ENCODE peak calls at places on chromosomes 2 and 18, in four cellular contexts. X, L, P and E are unnamed samples. For H3K4me1 and H3K36me3, the result is how much of the 10 kb centered on the place peaks cover.

GRCh38 chr2:97723156-97724072 is 10.0 kb downstream of the ZAP70 start:
- DNase-seq in P (no peak), L (no peak), X (no peak), E (no peak)

GRCh38 chr2:200795044-200795443 is 16.7 kb upstream of the BZW1 start:
- DNase-seq in L (no peak), P (no peak), X (peak), E (peak)

GRCh38 chr2:45622704-45623103 is 11.6 kb upstream of the SRBD1 start:
- DNase-seq in L (no peak), P (no peak), X (no peak), E (no peak)

GRCh38 chr2:25587361-25587760 is 86.0 kb downstream of the DTNB start:
- DNase-seq in X (no peak), P (no peak), L (peak), E (no peak)

GRCh38 chr2:19933351-19933981 is 31.7 kb upstream of the TTC32 start:
- DNase-seq in L (peak), P (no peak), X (no peak), E (no peak)

GRCh38 chr2:100592226-100592625 is 29.4 kb downstream of the PDCL3 start:
- DNase-seq in P (no peak), X (no peak), L (peak), E (no peak)

GRCh38 chr2:218387369-218388194 is 5.5 kb downstream of the SLC11A1 start:
- DNase-seq in L (peak), P (peak), X (no peak), E (peak)

GRCh38 chr2:70188460-70188859 is 2.4 kb downstream of the C2orf42 start:
- DNase-seq in X (no peak), P (no peak), L (no peak), E (no peak)

GRCh38 chr18:78722391-78722790 is 257.2 kb upstream of the SALL3 start:
- DNase-seq in X (no peak), L (no peak), P (no peak), E (no peak)

GRCh38 chr18:36284671-36285295 is 12.7 kb upstream of the FHOD3 start:
- DNase-seq in L (peak), P (peak), X (peak), E (peak)

GRCh38 chr2:236928353-236929153 is 157.1 kb upstream of the COPS8 start:
- DNase-seq in X (no peak), L (no peak), P (no peak), E (no peak)

GRCh38 chr2:174836345-174836999 is 72.2 kb upstream of the CHRNA1 start:
- DNase-seq in P (no peak), X (peak), L (peak), E (no peak)

GRCh38 chr2:183995632-183996031 is 602.7 kb upstream of the ZNF804A start:
- DNase-seq in X (no peak), L (no peak), P (no peak), E (no peak)

GRCh38 chr2:213151437-213152064 is at the start of gene IKZF2:
- DNase-seq in X (peak), L (peak), P (peak), E (peak)

GRCh38 chr18:60329131-60329530 is 43.4 kb downstream of the MC4R start:
- DNase-seq in L (no peak), X (no peak), P (no peak), E (no peak)

GRCh38 chr2:159226059-159226461 is 60.4 kb downstream of the WDSUB1 start:
- DNase-seq in X (no peak), L (peak), P (no peak), E (no peak)

GRCh38 chr18:25538175-25538922 is 186.4 kb upstream of the ZNF521 start:
- DNase-seq in P (no peak), X (no peak), L (peak), E (no peak)

GRCh38 chr2:239461551-239462515 is 61.0 kb upstream of the HDAC4 start:
- DNase-seq in L (no peak), P (peak), X (no peak), E (no peak)

GRCh38 chr18:39962546-39962945 is 1992.5 kb upstream of the PIK3C3 start:
- DNase-seq in L (no peak), X (no peak), P (no peak), E (no peak)

GRCh38 chr2:10924441-10924840 is 12.7 kb downstream of the KCNF1 start:
- DNase-seq in L (no peak), P (no peak), X (no peak), E (no peak)

GRCh38 chr2:74007120-74007519 is 22.4 kb downstream of the TET3 start:
- DNase-seq in X (no peak), L (peak), P (no peak), E (no peak)

GRCh38 chr2:134122610-134123009 is 131.3 kb upstream of the MGAT5 start:
- DNase-seq in X (no peak), L (no peak), P (no peak), E (no peak)

GRCh38 chr2:83459456-83459855 is 999.6 kb downstream of the SUCLG1 start:
- DNase-seq in X (no peak), P (no peak), L (no peak), E (no peak)

GRCh38 chr2:122023059-122023879 is 267.8 kb downstream of the TSN start:
- DNase-seq in P (no peak), L (no peak), X (no peak), E (no peak)

GRCh38 chr2:111634995-111635538 is 248.9 kb downstream of the ANAPC1 start:
- DNase-seq in P (no peak), L (no peak), X (no peak), E (no peak)

GRCh38 chr2:12931211-12931844 is 214.6 kb downstream of the TRIB2 start:
- DNase-seq in L (peak), X (peak), P (no peak), E (peak)

GRCh38 chr2:66574701-66575624 is 140.0 kb downstream of the MEIS1 start:
- DNase-seq in L (peak), X (peak), P (peak), E (peak)

GRCh38 chr2:112749755-112750559 is 14.5 kb downstream of the CKAP2L start:
- DNase-seq in L (peak), P (peak), X (peak), E (peak)

GRCh38 chr2:149401007-149401406 is 70.6 kb downstream of the LYPD6 start:
- DNase-seq in L (peak), X (no peak), P (no peak), E (no peak)

GRCh38 chr2:162072181-162072702 is 1.8 kb downstream of the DPP4 start:
- DNase-seq in L (peak), X (no peak), P (no peak), E (no peak)

GRCh38 chr2:219551863-219552381 is 8.1 kb downstream of the TMEM198 start:
- DNase-seq in X (no peak), L (no peak), P (peak), E (no peak)

GRCh38 chr2:240786355-240786841 is 33.6 kb downstream of the KIF1A start:
- DNase-seq in X (no peak), L (no peak), P (no peak), E (no peak)

GRCh38 chr2:146844226-146844990 is 1000.4 kb upstream of the ACVR2A start:
- DNase-seq in X (no peak), P (no peak), L (peak), E (no peak)

GRCh38 chr2:189582140-189582825 is 1.7 kb upstream of the SLC40A1 start:
- DNase-seq in L (no peak), X (no peak), P (no peak), E (no peak)

GRCh38 chr2:189580267-189580661 is 322 bp downstream of the SLC40A1 start:
- DNase-seq in X (peak), L (no peak), P (peak), E (peak)

GRCh38 chr2:189581354-189582139 is 961 bp upstream of the SLC40A1 start:
- DNase-seq in P (peak), X (no peak), L (no peak), E (peak)

GRCh38 chr2:189579585-189579984 is 1.0 kb downstream of the SLC40A1 start:
- DNase-seq in X (no peak), L (peak), P (no peak), E (no peak)

GRCh38 chr2:189580662-189581353 is at the start of gene SLC40A1:
- DNase-seq in P (peak), X (peak), L (peak), E (peak)
- TF ChIP-seq POLR2A in P (peak), X (peak), L (no peak), E (peak)

GRCh38 chr18:3057526-3057925 is 44.6 kb upstream of the LPIN2 start:
- DNase-seq in X (no peak), L (no peak), P (no peak), E (no peak)
- H3K4me1 ChIP-seq in X (under half), L (under half), P (under half), E (under half)

GRCh38 chr2:206143451-206143850 is 15.8 kb downstream of the NDUFS1 start:
- DNase-seq in P (no peak), L (no peak), X (no peak), E (no peak)
- H3K36me3 ChIP-seq in P (half or more), L (half or more), X (half or more), E (under half)

DNA sequence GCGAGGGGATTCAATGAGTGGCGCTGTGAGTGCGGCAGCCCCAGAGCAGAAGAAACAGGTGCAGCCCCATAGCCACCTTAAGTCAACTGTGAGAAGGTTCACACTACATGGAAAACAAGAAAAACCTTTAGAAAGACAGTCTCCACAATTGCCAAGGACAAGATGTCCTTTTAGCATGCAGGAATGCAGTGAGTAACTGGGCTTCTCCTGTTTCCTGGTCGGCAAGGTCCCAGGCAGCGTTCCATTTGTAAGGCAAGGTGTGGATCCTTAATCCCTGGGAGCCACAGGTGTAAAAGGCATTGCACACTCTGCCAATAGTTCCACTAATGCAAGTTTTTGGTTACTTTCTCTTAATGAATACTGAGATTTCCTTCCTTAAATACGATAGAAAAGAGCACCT is 87.7 kb downstream of the TMEM18 start:
- DNase-seq in L (no peak), P (no peak), X (no peak), E (no peak)
- TF ChIP-seq POLR2A in L (no peak), P (no peak), X (no peak), E (no peak)

GRCh38 chr2:46803911-46804670 is 111.5 kb downstream of the MCFD2 start:
- DNase-seq in P (no peak), L (peak), X (no peak), E (no peak)

GRCh38 chr2:46805401-46805951 is 110.1 kb downstream of the MCFD2 start:
- DNase-seq in L (no peak), P (no peak), X (no peak), E (no peak)

GRCh38 chr2:46803551-46803885 is 112.1 kb downstream of the MCFD2 start:
- DNase-seq in P (no peak), X (no peak), L (no peak), E (no peak)

GRCh38 chr2:46804794-46805193 is 110.8 kb downstream of the MCFD2 start:
- DNase-seq in P (no peak), L (peak), X (no peak), E (no peak)

DNA sequence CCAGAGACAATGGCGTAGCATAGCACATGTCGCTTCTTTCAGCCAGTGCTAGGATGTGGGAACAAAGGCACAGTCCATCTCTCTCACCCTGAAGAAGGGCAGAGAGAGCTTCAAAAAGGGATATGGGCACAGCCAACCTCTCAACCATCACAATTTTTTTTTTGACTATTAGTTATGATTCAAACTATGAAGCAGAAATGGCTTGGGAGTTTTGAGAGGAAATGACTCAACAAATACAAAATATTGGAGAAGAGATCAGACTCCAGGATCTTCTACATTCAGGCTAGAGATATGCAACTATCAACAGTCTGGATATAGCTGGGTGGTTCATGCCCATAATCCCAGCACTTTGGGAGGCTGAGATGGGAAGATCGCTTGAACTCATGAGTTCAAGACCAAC is 109.1 kb downstream of the MCFD2 start:
- DNase-seq in P (no peak), L (peak), X (no peak), E (no peak)
- H3K4me1 ChIP-seq in P (under half), L (under half), X (under half), E (under half)

DNA sequence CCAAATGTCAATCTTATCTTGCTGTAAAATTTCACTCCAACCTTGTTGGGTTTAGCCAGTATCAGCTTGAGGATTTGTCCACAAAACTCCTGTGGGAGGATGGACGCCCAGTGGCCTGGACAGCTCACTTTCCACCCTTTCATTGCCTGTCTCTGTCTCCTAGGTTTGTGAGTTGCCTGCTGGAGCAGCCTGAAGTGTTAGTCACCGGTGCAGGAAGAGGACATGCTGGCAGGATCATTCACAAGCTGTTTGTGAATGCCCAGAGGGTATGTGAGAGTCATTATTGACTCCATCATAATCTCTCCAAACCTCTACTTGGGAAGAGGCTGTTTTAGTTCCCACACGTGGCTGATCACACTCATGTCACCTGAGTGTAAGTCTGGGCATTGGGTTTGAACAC is 112.3 kb downstream of the RAB3GAP1 start:
- DNase-seq in P (no peak), X (no peak), L (peak), E (no peak)
- H3K36me3 ChIP-seq in P (half or more), X (under half), L (under half), E (under half)

DNA sequence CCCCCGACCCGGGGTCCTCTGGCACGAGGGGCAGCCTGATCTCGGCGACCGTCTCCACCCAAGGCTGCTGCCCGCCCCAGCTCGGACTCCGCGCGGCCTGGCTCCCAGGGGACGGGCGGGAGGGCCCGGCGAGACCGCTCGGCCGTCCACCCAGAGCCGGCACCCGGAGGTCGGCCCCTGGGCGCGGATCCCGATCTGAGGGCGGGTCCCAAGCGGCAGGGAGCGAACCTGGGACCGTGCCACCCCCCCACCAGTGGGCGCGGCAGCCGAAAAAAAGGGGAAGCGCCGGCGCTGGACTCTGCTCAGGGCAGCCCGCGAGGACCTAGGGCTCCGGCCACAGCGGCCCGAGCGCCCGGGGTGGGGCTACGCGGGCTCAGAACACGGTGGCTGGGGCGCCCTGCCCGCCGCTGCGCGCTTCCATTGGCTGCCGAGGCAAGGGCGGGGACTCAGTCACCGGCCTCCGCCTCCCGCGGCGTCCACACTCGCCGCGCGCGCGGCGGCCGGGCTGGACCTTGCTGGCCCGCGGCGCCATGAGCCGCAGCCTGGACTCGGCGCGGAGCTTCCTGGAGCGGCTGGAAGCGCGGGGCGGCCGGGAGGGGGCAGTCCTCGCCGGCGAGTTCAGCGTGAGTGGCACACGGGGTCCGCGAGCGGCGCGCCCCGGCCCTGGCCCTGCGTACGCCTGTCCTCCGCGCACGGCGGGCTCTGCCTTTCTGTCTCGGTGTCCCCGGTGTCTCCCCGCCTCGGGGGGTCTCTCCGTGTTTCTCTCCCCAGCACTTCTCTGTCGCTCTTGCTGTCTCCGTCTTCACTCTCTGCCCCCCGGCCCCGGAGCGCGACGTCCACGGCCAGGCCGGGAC is at the start of gene PTPN18:
- DNase-seq in P (peak), X (peak), L (peak), E (peak)
- TF ChIP-seq POLR2A in P (peak), X (peak), L (peak), E (no peak)

GRCh38 chr18:74241970-74242369 is 49.8 kb downstream of the CYB5A start:
- DNase-seq in P (no peak), L (no peak), X (no peak), E (no peak)
- H3K4me1 ChIP-seq in P (under half), L (under half), X (under half), E (under half)

GRCh38 chr2:86480105-86480504 is 38.9 kb downstream of the KDM3A start:
- DNase-seq in L (no peak), P (no peak), X (peak), E (peak)
- H3K36me3 ChIP-seq in L (half or more), P (half or more), X (half or more), E (under half)